ENCODE peak calls at places on chromosomes 4 and X, in four cellular contexts. I is BE2C, K is osteocyte, R is thyroid gland. W is an unnamed sample.

GRCh38 chrX:154300815-154301214 is 5.2 kb downstream of the TKTL1 start:
- DNase-seq in I (no peak), K (no peak), R (no peak), W (peak)

GRCh38 chr4:10773010-10773409 is 88.4 kb upstream of the CLNK start:
- DNase-seq in R (peak), K (no peak), I (no peak), W (no peak)

GRCh38 chr4:85607624-85608023 is 132.7 kb downstream of the ARHGAP24 start:
- DNase-seq in R (no peak), I (no peak), K (no peak), W (no peak)

GRCh38 chrX:112731793-112732192 is 52.1 kb upstream of the LHFPL1 start:
- DNase-seq in K (no peak), I (no peak), R (no peak), W (no peak)

GRCh38 chrX:17032351-17032750 is 85.9 kb downstream of the REPS2 start:
- DNase-seq in I (no peak), R (no peak), K (no peak), W (no peak)

GRCh38 chrX:71053217-71053621 is 14.9 kb downstream of the SNX12 start:
- DNase-seq in K (no peak), R (no peak), I (no peak), W (no peak)

GRCh38 chr4:147834480-147834879 is 102.6 kb downstream of the ARHGAP10 start:
- DNase-seq in R (no peak), I (no peak), K (no peak), W (no peak)

GRCh38 chr4:158670975-158671664 is 567 bp downstream of the C4orf46 start:
- DNase-seq in R (peak), I (peak), K (peak), W (no peak)

GRCh38 chrX:40734956-40735317 is 405 bp downstream of the MED14 start:
- DNase-seq in K (no peak), I (no peak), R (peak), W (no peak)

GRCh38 chr4:93144644-93145043 is 683.9 kb upstream of the ATOH1 start:
- DNase-seq in R (no peak), K (no peak), I (no peak), W (no peak)

DNA sequence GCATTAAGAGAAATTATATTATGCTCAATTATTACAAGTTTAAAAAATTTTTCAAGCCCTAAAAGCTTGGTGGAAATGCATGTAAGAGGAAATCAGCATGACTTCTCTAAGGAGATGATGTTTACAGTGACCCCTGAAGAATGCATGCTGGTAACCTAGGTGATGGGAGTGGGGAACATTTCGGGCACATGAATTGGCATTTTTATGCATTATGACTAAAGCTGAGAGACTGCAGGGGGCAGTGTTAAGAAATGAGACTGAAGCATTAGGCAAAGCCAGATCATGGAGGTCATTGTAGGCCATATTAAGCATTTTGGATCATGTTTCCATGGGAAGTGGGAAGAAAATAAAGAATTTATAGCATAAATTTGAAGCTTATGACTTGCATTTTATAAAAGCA is 421.3 kb downstream of the FAT4 start:
- DNase-seq in I (no peak), R (no peak), K (no peak), W (no peak)
- TF ChIP-seq CTCF in I (peak), R (no peak), K (peak), W (no peak)

GRCh38 chr4:55002431-55002830 is 123.0 kb downstream of the KDR start:
- DNase-seq in K (no peak), R (no peak), I (no peak), W (no peak)

GRCh38 chr4:55001538-55001937 is 123.9 kb downstream of the KDR start:
- DNase-seq in K (no peak), R (no peak), I (no peak), W (no peak)

GRCh38 chr4:55004831-55005230 is 120.6 kb downstream of the KDR start:
- DNase-seq in I (no peak), K (no peak), R (peak), W (no peak)

DNA sequence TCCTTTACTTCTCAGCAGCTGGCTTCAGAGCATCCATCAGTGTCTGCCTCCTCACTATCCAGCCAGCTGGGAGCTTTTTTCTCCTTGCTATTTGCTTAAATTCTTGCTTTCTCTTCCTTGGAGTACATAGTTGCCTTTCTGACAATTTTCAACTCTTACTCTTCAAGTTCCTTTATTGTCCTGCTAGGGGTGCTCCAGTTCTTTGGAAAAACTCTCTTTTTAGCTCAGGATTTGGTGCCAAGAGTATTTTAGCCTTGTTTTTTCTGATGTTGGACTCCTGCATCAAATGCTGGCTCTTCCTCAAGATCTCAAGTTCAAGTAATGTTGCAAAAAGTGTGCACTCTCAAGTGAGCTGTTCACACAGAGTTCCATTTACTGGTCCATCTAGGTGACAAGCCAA is 126.4 kb downstream of the KDR start:
- DNase-seq in I (no peak), K (no peak), R (no peak), W (no peak)
- TF ChIP-seq CTCF in I (no peak), K (peak), R (peak), W (no peak)

GRCh38 chr4:81215219-81215892 is at the start of gene PRKG2:
- DNase-seq in I (no peak), K (no peak), R (no peak), W (no peak)

GRCh38 chr4:81214144-81214517 is 891 bp downstream of the PRKG2 start:
- DNase-seq in I (no peak), K (no peak), R (no peak), W (no peak)

GRCh38 chr4:81214518-81215218 is 354 bp downstream of the PRKG2 start:
- DNase-seq in R (no peak), I (no peak), K (no peak), W (no peak)

GRCh38 chr4:81217794-81218193 is 2.8 kb upstream of the PRKG2 start:
- DNase-seq in R (no peak), I (no peak), K (no peak), W (no peak)

GRCh38 chr4:81215936-81216335 is 914 bp upstream of the PRKG2 start:
- DNase-seq in K (no peak), I (no peak), R (no peak), W (no peak)
- TF ChIP-seq CTCF in K (no peak), I (no peak), R (no peak), W (no peak)

DNA sequence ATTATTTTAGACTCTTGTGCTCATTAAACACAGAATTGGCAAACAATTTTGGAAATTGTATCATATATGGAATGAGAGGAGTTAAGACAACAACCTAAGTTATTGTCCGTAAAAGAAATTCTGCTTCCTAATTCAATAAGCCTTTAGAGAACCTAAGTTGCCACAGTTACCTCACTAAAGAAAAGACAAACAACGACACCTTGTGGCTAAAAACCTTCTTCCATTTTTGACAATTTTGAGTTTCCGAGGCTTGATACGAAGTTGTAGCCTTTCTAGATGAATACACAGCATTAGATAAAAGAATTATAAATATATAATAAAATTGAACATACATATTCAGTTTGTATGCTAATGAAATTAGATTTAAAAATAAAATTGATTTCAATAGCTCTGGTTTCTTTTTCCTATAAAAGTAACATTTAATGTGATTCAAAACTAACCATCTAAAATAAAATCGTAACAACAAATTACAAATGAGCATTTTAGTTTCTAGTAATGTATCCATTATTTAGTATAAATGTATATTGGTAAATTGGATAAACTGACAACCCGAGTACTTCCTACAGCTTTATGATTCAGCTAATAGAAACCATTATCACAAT is 275.1 kb downstream of the GPM6A start:
- DNase-seq in R (no peak), K (no peak), I (no peak), W (no peak)
- TF ChIP-seq CTCF in R (peak), K (peak), I (peak), W (peak)

GRCh38 chr4:122732329-122733026 is at the start of gene BBS12:
- DNase-seq in R (peak), K (peak), I (peak), W (peak)
- TF ChIP-seq CTCF in R (peak), K (peak), I (peak), W (no peak)

GRCh38 chr4:174156239-174156826 is 127.1 kb downstream of the FBXO8 start:
- DNase-seq in I (peak), R (no peak), K (no peak), W (no peak)
- TF ChIP-seq CTCF in I (peak), R (peak), K (peak), W (no peak)

GRCh38 chr4:114108869-114109268 is 129.4 kb upstream of the ARSJ start:
- DNase-seq in K (no peak), I (peak), R (no peak), W (no peak)
- TF ChIP-seq CTCF in K (no peak), I (peak), R (no peak), W (no peak)

GRCh38 chrX:19019996-19020395 is 36.1 kb upstream of the PHKA2 start:
- DNase-seq in K (no peak), R (no peak), I (no peak), W (no peak)

GRCh38 chrX:19017271-19017670 is 33.4 kb upstream of the PHKA2 start:
- DNase-seq in K (no peak), R (no peak), I (peak), W (no peak)
- TF ChIP-seq CTCF in K (peak), R (peak), I (peak), W (peak)